ENCODE peak calls at places on chromosomes 4 and X, in eight cellular contexts. Y is H1, Q is GM23338, A is HCT116, K is HepG2, W is GM12878, E is endothelial cell of umbilical vein, G is K562. M is an unnamed sample.

GRCh38 chr4:89283226-89283974 is 24.2 kb downstream of the GPRIN3 start:
- DNase-seq in Y (no peak), Q (no peak), A (no peak), K (peak; percentile 8), W (no peak), E (no peak), G (no peak), M (no peak)

GRCh38 chr4:74738756-74739155 is 55.6 kb downstream of the BTC start:
- DNase-seq in Y (no peak), Q (no peak), A (no peak), K (no peak), W (no peak), E (no peak), G (no peak), M (no peak)

GRCh38 chr4:71241467-71242401 is 97.1 kb upstream of the SLC4A4 start:
- DNase-seq in Y (no peak), Q (no peak), A (no peak), K (no peak), W (no peak), E (no peak), G (no peak), M (peak; percentile 10)

GRCh38 chr4:88040707-88041106 is 33.3 kb downstream of the PKD2 start:
- DNase-seq in Y (no peak), Q (no peak), A (no peak), K (no peak), W (no peak), E (no peak), G (no peak), M (no peak)

GRCh38 chr4:3115637-3116300 is 41.3 kb downstream of the HTT start:
- DNase-seq in Y (no peak), Q (no peak), A (no peak), K (no peak), W (no peak), E (no peak), G (no peak), M (no peak)

GRCh38 chr4:2924765-2925301 is 38.4 kb downstream of the NOP14 start:
- DNase-seq in Y (no peak), Q (no peak), A (no peak), K (no peak), W (no peak), E (no peak), G (no peak), M (no peak)

GRCh38 chrX:21740329-21741274 is 17.3 kb downstream of the SMPX start:
- DNase-seq in Y (no peak), Q (no peak), A (no peak), K (peak; percentile 59), W (no peak), E (no peak), G (no peak), M (no peak)

GRCh38 chr4:73847507-73848182 is 5.5 kb upstream of the PF4V1 start:
- DNase-seq in Y (no peak), Q (no peak), A (no peak), K (no peak), W (no peak), E (no peak), G (no peak), M (no peak)

GRCh38 chr4:154082760-154083530 is 294.1 kb upstream of the SFRP2 start:
- DNase-seq in Y (peak; percentile 23), Q (peak; percentile 83), A (no peak), K (no peak), W (no peak), E (no peak), G (peak; percentile 8), M (no peak)

GRCh38 chr4:24256547-24256946 is 327.8 kb downstream of the DHX15 start:
- DNase-seq in Y (no peak), Q (no peak), A (no peak), K (no peak), W (no peak), E (no peak), G (no peak), M (no peak)

GRCh38 chrX:113399501-113400192 is 559.0 kb upstream of the AMOT start:
- DNase-seq in Y (no peak), Q (no peak), A (peak; percentile 3), K (peak; percentile 35), W (no peak), E (peak; percentile 49), G (no peak), M (no peak)

GRCh38 chrX:108736509-108737479 is at the start of gene IRS4:
- DNase-seq in Y (peak; percentile 78), Q (peak; percentile 90), A (no peak), K (peak; percentile 32), W (no peak), E (peak; percentile 13), G (no peak), M (no peak)

GRCh38 chr4:77695769-77696168 is 90.1 kb downstream of the CXCL13 start:
- DNase-seq in Y (no peak), Q (no peak), A (peak; percentile 86), K (peak; percentile 56), W (no peak), E (peak; percentile 88), G (peak; percentile 14), M (no peak)

GRCh38 chrX:9019151-9019550 is 14.8 kb downstream of the FAM9B start:
- DNase-seq in Y (no peak), Q (no peak), A (no peak), K (no peak), W (no peak), E (no peak), G (no peak), M (no peak)

GRCh38 chrX:150688911-150689451 is 4.2 kb upstream of the MTMR1 start:
- DNase-seq in Y (peak; percentile 27), Q (peak; percentile 64), A (peak; percentile 28), K (peak; percentile 29), W (no peak), E (peak; percentile 39), G (peak; percentile 16), M (no peak)

GRCh38 chr4:23811045-23811620 is 78.7 kb downstream of the PPARGC1A start:
- DNase-seq in Y (no peak), Q (no peak), A (no peak), K (no peak), W (no peak), E (no peak), G (no peak), M (no peak)

GRCh38 chrX:41981481-41982013 is 58.2 kb upstream of the CASK start:
- DNase-seq in Y (no peak), Q (no peak), A (no peak), K (no peak), W (no peak), E (no peak), G (no peak), M (no peak)

GRCh38 chrX:148979786-148980185 is 479.4 kb downstream of the AFF2 start:
- DNase-seq in Y (no peak), Q (no peak), A (no peak), K (no peak), W (no peak), E (no peak), G (no peak), M (no peak)

GRCh38 chr4:41432889-41433288 is 105.1 kb upstream of the LIMCH1 start:
- DNase-seq in Y (peak; percentile 38), Q (peak; percentile 94), A (no peak), K (no peak), W (no peak), E (peak; percentile 42), G (no peak), M (no peak)

GRCh38 chr4:180558427-180558826 is 1684.8 kb upstream of the TENM3 start:
- DNase-seq in Y (no peak), Q (peak; percentile 30), A (no peak), K (no peak), W (no peak), E (no peak), G (no peak), M (no peak)

GRCh38 chr4:107863850-107864371 is 39.2 kb downstream of the SGMS2 start:
- DNase-seq in Y (no peak), Q (no peak), A (peak; percentile 48), K (peak; percentile 52), W (no peak), E (peak; percentile 77), G (peak; percentile 11), M (no peak)

GRCh38 chr4:174521800-174522182 is 497 bp downstream of the HPGD start:
- DNase-seq in Y (no peak), Q (peak; percentile 42), A (no peak), K (no peak), W (no peak), E (no peak), G (peak; percentile 13), M (no peak)

DNA sequence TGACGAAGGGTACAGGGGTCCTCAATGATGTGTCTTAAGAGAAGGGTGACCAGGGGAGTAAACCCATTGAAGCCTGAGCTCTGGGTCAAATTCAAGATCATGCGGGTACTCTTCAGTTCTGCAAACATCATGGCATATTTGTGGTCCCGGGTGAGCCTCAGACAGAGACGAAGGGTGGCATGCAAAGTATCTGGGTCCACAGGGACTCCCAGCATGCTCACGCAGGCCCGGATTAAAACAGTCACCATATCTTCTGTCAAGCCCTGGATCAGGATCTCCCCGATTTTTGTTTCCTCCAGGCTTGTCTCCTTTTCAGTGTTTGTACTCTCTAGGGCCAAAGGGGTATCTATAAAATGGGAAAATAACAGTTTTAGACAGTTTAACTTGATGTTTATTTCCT is 102.9 kb downstream of the HUWE1 start:
- DNase-seq in Y (no peak), Q (no peak), A (no peak), K (no peak), W (no peak), E (no peak), G (no peak), M (no peak)
- H3K36me3 ChIP-seq in Y (peaks cover 68% of the 10 kb centered on the region), Q (peaks cover 72% of the 10 kb centered on the region), A (peaks cover 43% of the 10 kb centered on the region), K (peaks cover 55% of the 10 kb centered on the region), W (peaks cover 6% of the 10 kb centered on the region), E (peaks cover 14% of the 10 kb centered on the region), G (peaks cover 87% of the 10 kb centered on the region), M (peaks cover 85% of the 10 kb centered on the region)

GRCh38 chr4:1792158-1792831 is 798 bp upstream of the FGFR3 start:
- DNase-seq in Y (no peak), Q (no peak), A (no peak), K (no peak), W (no peak), E (no peak), G (no peak), M (no peak)
- TF ChIP-seq EZH2 in Y (no peak), Q (no peak), A (no peak), K (no peak), W (no peak), E (no peak), G (no peak), M (no peak)

GRCh38 chrX:56995271-56995994 is at the start of gene SPIN3:
- DNase-seq in Y (peak; percentile 78), Q (peak; percentile 86), A (peak; percentile 73), K (peak; percentile 87), W (peak; percentile 56), E (peak; percentile 71), G (peak; percentile 67), M (no peak)
- TF ChIP-seq POLR2AphosphoS5 in Y (peak; percentile 63), Q (peak; percentile 67), A (peak; percentile 87), K (peak; percentile 78), W (peak; percentile 80), E (peak; percentile 59), G (peak; percentile 29), M (no peak)

GRCh38 chrX:136870064-136870463 is 10.5 kb downstream of the RBMX start:
- DNase-seq in Y (no peak), Q (no peak), A (no peak), K (no peak), W (no peak), E (no peak), G (no peak), M (no peak)
- H3K36me3 ChIP-seq in Y (peaks cover 68% of the 10 kb centered on the region), Q (peaks cover 47% of the 10 kb centered on the region), A (peaks cover 46% of the 10 kb centered on the region), K (peaks cover 7% of the 10 kb centered on the region), W (no peaks in the 10 kb centered on the region), E (peaks cover 10% of the 10 kb centered on the region), G (peaks cover 92% of the 10 kb centered on the region), M (peaks cover 91% of the 10 kb centered on the region)

M was measured in SK-N-MC.